ENCODE peak calls at places on chromosomes 3 and 15, in ten cellular contexts. One of them, this sample, is unnamed.

GRCh38 chr15:76976572-76977270 is 18.2 kb upstream of the PSTPIP1 start:
- DNase-seq in caudate nucleus: no peak
- DNase-seq in T-helper 2 cell: no peak
- DNase-seq in fibroblast of the conjunctiva: no peak
- DNase-seq in stimulated activated CD4-positive, alpha-beta T cell treated with anti-CD3 and anti-CD28 coated beads, Interleukin-2, amount 100 ng/mL, for 24 hours: no peak
- DNase-seq in transverse colon: no peak
- DNase-seq in heart left ventricle: no peak
- DNase-seq in GM20000: peak
- DNase-seq in activated gamma-delta T cell treated with Interleukin-2 at 50 U/mL for 16 hours: no peak
- DNase-seq in NB4: peak
- DNase-seq in this sample: peak

GRCh38 chr15:69300129-69300588 is 1.4 kb downstream of the PAQR5 start:
- DNase-seq in caudate nucleus: no peak
- DNase-seq in T-helper 2 cell: no peak
- DNase-seq in fibroblast of the conjunctiva: no peak
- DNase-seq in stimulated activated CD4-positive, alpha-beta T cell treated with anti-CD3 and anti-CD28 coated beads, Interleukin-2, amount 100 ng/mL, for 24 hours: no peak
- DNase-seq in transverse colon: peak
- DNase-seq in heart left ventricle: no peak
- DNase-seq in GM20000: no peak
- DNase-seq in activated gamma-delta T cell treated with Interleukin-2 at 50 U/mL for 16 hours: no peak
- DNase-seq in NB4: no peak
- DNase-seq in this sample: no peak

GRCh38 chr15:52113708-52114107 is 1.1 kb upstream of the BCL2L10 start:
- DNase-seq in caudate nucleus: no peak
- DNase-seq in T-helper 2 cell: no peak
- DNase-seq in fibroblast of the conjunctiva: no peak
- DNase-seq in stimulated activated CD4-positive, alpha-beta T cell treated with anti-CD3 and anti-CD28 coated beads, Interleukin-2, amount 100 ng/mL, for 24 hours: no peak
- DNase-seq in transverse colon: no peak
- DNase-seq in heart left ventricle: no peak
- DNase-seq in GM20000: no peak
- DNase-seq in activated gamma-delta T cell treated with Interleukin-2 at 50 U/mL for 16 hours: no peak
- DNase-seq in NB4: no peak
- DNase-seq in this sample: no peak

GRCh38 chr3:121918779-121919483 is 24.7 kb downstream of the SLC15A2 start:
- DNase-seq in caudate nucleus: no peak
- DNase-seq in T-helper 2 cell: no peak
- DNase-seq in fibroblast of the conjunctiva: no peak
- DNase-seq in stimulated activated CD4-positive, alpha-beta T cell treated with anti-CD3 and anti-CD28 coated beads, Interleukin-2, amount 100 ng/mL, for 24 hours: no peak
- DNase-seq in transverse colon: no peak
- DNase-seq in heart left ventricle: no peak
- DNase-seq in GM20000: no peak
- DNase-seq in activated gamma-delta T cell treated with Interleukin-2 at 50 U/mL for 16 hours: no peak
- DNase-seq in NB4: no peak
- DNase-seq in this sample: no peak

GRCh38 chr3:195845483-195845882 is 33.8 kb upstream of the MUC4 start:
- DNase-seq in caudate nucleus: no peak
- DNase-seq in T-helper 2 cell: no peak
- DNase-seq in fibroblast of the conjunctiva: no peak
- DNase-seq in stimulated activated CD4-positive, alpha-beta T cell treated with anti-CD3 and anti-CD28 coated beads, Interleukin-2, amount 100 ng/mL, for 24 hours: no peak
- DNase-seq in transverse colon: no peak
- DNase-seq in heart left ventricle: no peak
- DNase-seq in GM20000: no peak
- DNase-seq in activated gamma-delta T cell treated with Interleukin-2 at 50 U/mL for 16 hours: no peak
- DNase-seq in NB4: no peak
- DNase-seq in this sample: no peak

GRCh38 chr3:192915306-192915705 is 2.4 kb downstream of the MB21D2 start:
- DNase-seq in caudate nucleus: no peak
- DNase-seq in T-helper 2 cell: no peak
- DNase-seq in fibroblast of the conjunctiva: peak
- DNase-seq in stimulated activated CD4-positive, alpha-beta T cell treated with anti-CD3 and anti-CD28 coated beads, Interleukin-2, amount 100 ng/mL, for 24 hours: no peak
- DNase-seq in transverse colon: no peak
- DNase-seq in heart left ventricle: no peak
- DNase-seq in GM20000: peak
- DNase-seq in activated gamma-delta T cell treated with Interleukin-2 at 50 U/mL for 16 hours: no peak
- DNase-seq in NB4: peak
- DNase-seq in this sample: no peak

GRCh38 chr3:41710646-41711388 is 251.1 kb downstream of the ULK4 start:
- DNase-seq in caudate nucleus: no peak
- DNase-seq in T-helper 2 cell: no peak
- DNase-seq in fibroblast of the conjunctiva: peak
- DNase-seq in stimulated activated CD4-positive, alpha-beta T cell treated with anti-CD3 and anti-CD28 coated beads, Interleukin-2, amount 100 ng/mL, for 24 hours: no peak
- DNase-seq in transverse colon: no peak
- DNase-seq in heart left ventricle: no peak
- DNase-seq in GM20000: no peak
- DNase-seq in activated gamma-delta T cell treated with Interleukin-2 at 50 U/mL for 16 hours: no peak
- DNase-seq in NB4: no peak
- DNase-seq in this sample: no peak

GRCh38 chr15:67784057-67784781 is 41.1 kb upstream of the SKOR1 start:
- DNase-seq in caudate nucleus: no peak
- DNase-seq in T-helper 2 cell: no peak
- DNase-seq in fibroblast of the conjunctiva: no peak
- DNase-seq in stimulated activated CD4-positive, alpha-beta T cell treated with anti-CD3 and anti-CD28 coated beads, Interleukin-2, amount 100 ng/mL, for 24 hours: no peak
- DNase-seq in transverse colon: peak
- DNase-seq in heart left ventricle: no peak
- DNase-seq in GM20000: peak
- DNase-seq in activated gamma-delta T cell treated with Interleukin-2 at 50 U/mL for 16 hours: peak
- DNase-seq in NB4: peak
- DNase-seq in this sample: peak

GRCh38 chr15:61216519-61216918 is 12.6 kb downstream of the RORA start:
- DNase-seq in caudate nucleus: no peak
- DNase-seq in T-helper 2 cell: no peak
- DNase-seq in fibroblast of the conjunctiva: no peak
- DNase-seq in stimulated activated CD4-positive, alpha-beta T cell treated with anti-CD3 and anti-CD28 coated beads, Interleukin-2, amount 100 ng/mL, for 24 hours: no peak
- DNase-seq in transverse colon: no peak
- DNase-seq in heart left ventricle: no peak
- DNase-seq in GM20000: no peak
- DNase-seq in activated gamma-delta T cell treated with Interleukin-2 at 50 U/mL for 16 hours: no peak
- DNase-seq in NB4: no peak
- DNase-seq in this sample: no peak

GRCh38 chr15:45091161-45091560 is 22.8 kb downstream of the DUOX2 start:
- DNase-seq in caudate nucleus: no peak
- DNase-seq in T-helper 2 cell: no peak
- DNase-seq in fibroblast of the conjunctiva: no peak
- DNase-seq in stimulated activated CD4-positive, alpha-beta T cell treated with anti-CD3 and anti-CD28 coated beads, Interleukin-2, amount 100 ng/mL, for 24 hours: no peak
- DNase-seq in transverse colon: no peak
- DNase-seq in heart left ventricle: no peak
- DNase-seq in GM20000: no peak
- DNase-seq in activated gamma-delta T cell treated with Interleukin-2 at 50 U/mL for 16 hours: no peak
- DNase-seq in NB4: no peak
- DNase-seq in this sample: no peak

GRCh38 chr3:135000465-135000864 is 205.4 kb downstream of the EPHB1 start:
- DNase-seq in caudate nucleus: no peak
- DNase-seq in T-helper 2 cell: no peak
- DNase-seq in fibroblast of the conjunctiva: no peak
- DNase-seq in stimulated activated CD4-positive, alpha-beta T cell treated with anti-CD3 and anti-CD28 coated beads, Interleukin-2, amount 100 ng/mL, for 24 hours: no peak
- DNase-seq in transverse colon: no peak
- DNase-seq in heart left ventricle: no peak
- DNase-seq in GM20000: no peak
- DNase-seq in activated gamma-delta T cell treated with Interleukin-2 at 50 U/mL for 16 hours: no peak
- DNase-seq in NB4: no peak
- DNase-seq in this sample: no peak

GRCh38 chr3:104805042-104805441 is 561.7 kb upstream of the ALCAM start:
- DNase-seq in caudate nucleus: no peak
- DNase-seq in T-helper 2 cell: no peak
- DNase-seq in fibroblast of the conjunctiva: no peak
- DNase-seq in stimulated activated CD4-positive, alpha-beta T cell treated with anti-CD3 and anti-CD28 coated beads, Interleukin-2, amount 100 ng/mL, for 24 hours: no peak
- DNase-seq in transverse colon: no peak
- DNase-seq in heart left ventricle: no peak
- DNase-seq in GM20000: no peak
- DNase-seq in activated gamma-delta T cell treated with Interleukin-2 at 50 U/mL for 16 hours: no peak
- DNase-seq in NB4: no peak
- DNase-seq in this sample: no peak

GRCh38 chr15:29139540-29140459 is 129.8 kb downstream of the NSMCE3 start:
- DNase-seq in caudate nucleus: peak
- DNase-seq in T-helper 2 cell: peak
- DNase-seq in fibroblast of the conjunctiva: no peak
- DNase-seq in stimulated activated CD4-positive, alpha-beta T cell treated with anti-CD3 and anti-CD28 coated beads, Interleukin-2, amount 100 ng/mL, for 24 hours: peak
- DNase-seq in transverse colon: peak
- DNase-seq in heart left ventricle: no peak
- DNase-seq in GM20000: peak
- DNase-seq in activated gamma-delta T cell treated with Interleukin-2 at 50 U/mL for 16 hours: peak
- DNase-seq in NB4: peak
- DNase-seq in this sample: no peak

GRCh38 chr3:107249132-107249531 is 128.1 kb upstream of the CCDC54 start:
- DNase-seq in caudate nucleus: no peak
- DNase-seq in T-helper 2 cell: no peak
- DNase-seq in fibroblast of the conjunctiva: no peak
- DNase-seq in stimulated activated CD4-positive, alpha-beta T cell treated with anti-CD3 and anti-CD28 coated beads, Interleukin-2, amount 100 ng/mL, for 24 hours: no peak
- DNase-seq in transverse colon: no peak
- DNase-seq in heart left ventricle: no peak
- DNase-seq in GM20000: no peak
- DNase-seq in activated gamma-delta T cell treated with Interleukin-2 at 50 U/mL for 16 hours: no peak
- DNase-seq in NB4: no peak
- DNase-seq in this sample: no peak

GRCh38 chr3:13420051-13420816 is at the start of gene NUP210:
- DNase-seq in caudate nucleus: no peak
- DNase-seq in T-helper 2 cell: peak
- DNase-seq in fibroblast of the conjunctiva: no peak
- DNase-seq in stimulated activated CD4-positive, alpha-beta T cell treated with anti-CD3 and anti-CD28 coated beads, Interleukin-2, amount 100 ng/mL, for 24 hours: peak
- DNase-seq in transverse colon: peak
- DNase-seq in heart left ventricle: peak
- DNase-seq in GM20000: peak
- DNase-seq in activated gamma-delta T cell treated with Interleukin-2 at 50 U/mL for 16 hours: peak
- DNase-seq in NB4: peak
- DNase-seq in this sample: peak

GRCh38 chr3:44013967-44014366 is 227.7 kb upstream of the TOPAZ1 start:
- DNase-seq in caudate nucleus: no peak
- DNase-seq in T-helper 2 cell: no peak
- DNase-seq in fibroblast of the conjunctiva: no peak
- DNase-seq in stimulated activated CD4-positive, alpha-beta T cell treated with anti-CD3 and anti-CD28 coated beads, Interleukin-2, amount 100 ng/mL, for 24 hours: no peak
- DNase-seq in transverse colon: no peak
- DNase-seq in heart left ventricle: no peak
- DNase-seq in GM20000: no peak
- DNase-seq in activated gamma-delta T cell treated with Interleukin-2 at 50 U/mL for 16 hours: no peak
- DNase-seq in NB4: peak
- DNase-seq in this sample: no peak

GRCh38 chr15:99305761-99306505 is 54.7 kb downstream of the LRRC28 start:
- DNase-seq in caudate nucleus: no peak
- DNase-seq in T-helper 2 cell: no peak
- DNase-seq in fibroblast of the conjunctiva: peak
- DNase-seq in stimulated activated CD4-positive, alpha-beta T cell treated with anti-CD3 and anti-CD28 coated beads, Interleukin-2, amount 100 ng/mL, for 24 hours: no peak
- DNase-seq in transverse colon: peak
- DNase-seq in heart left ventricle: peak
- DNase-seq in GM20000: no peak
- DNase-seq in activated gamma-delta T cell treated with Interleukin-2 at 50 U/mL for 16 hours: no peak
- DNase-seq in NB4: no peak
- DNase-seq in this sample: no peak

GRCh38 chr3:126456211-126456610 is 19.5 kb downstream of the ZXDC start:
- DNase-seq in caudate nucleus: no peak
- DNase-seq in T-helper 2 cell: no peak
- DNase-seq in fibroblast of the conjunctiva: no peak
- DNase-seq in stimulated activated CD4-positive, alpha-beta T cell treated with anti-CD3 and anti-CD28 coated beads, Interleukin-2, amount 100 ng/mL, for 24 hours: no peak
- DNase-seq in transverse colon: no peak
- DNase-seq in heart left ventricle: no peak
- DNase-seq in GM20000: no peak
- DNase-seq in activated gamma-delta T cell treated with Interleukin-2 at 50 U/mL for 16 hours: no peak
- DNase-seq in NB4: no peak
- DNase-seq in this sample: no peak

GRCh38 chr15:75029378-75030022 is 6.1 kb downstream of the PPCDC start:
- DNase-seq in caudate nucleus: peak
- DNase-seq in T-helper 2 cell: peak
- DNase-seq in fibroblast of the conjunctiva: peak
- DNase-seq in stimulated activated CD4-positive, alpha-beta T cell treated with anti-CD3 and anti-CD28 coated beads, Interleukin-2, amount 100 ng/mL, for 24 hours: peak
- DNase-seq in transverse colon: peak
- DNase-seq in heart left ventricle: peak
- DNase-seq in GM20000: peak
- DNase-seq in activated gamma-delta T cell treated with Interleukin-2 at 50 U/mL for 16 hours: peak
- DNase-seq in NB4: peak
- DNase-seq in this sample: peak

GRCh38 chr15:98401029-98401428 is 247.3 kb upstream of the IGF1R start:
- DNase-seq in caudate nucleus: no peak
- DNase-seq in T-helper 2 cell: no peak
- DNase-seq in fibroblast of the conjunctiva: no peak
- DNase-seq in stimulated activated CD4-positive, alpha-beta T cell treated with anti-CD3 and anti-CD28 coated beads, Interleukin-2, amount 100 ng/mL, for 24 hours: no peak
- DNase-seq in transverse colon: no peak
- DNase-seq in heart left ventricle: no peak
- DNase-seq in GM20000: no peak
- DNase-seq in activated gamma-delta T cell treated with Interleukin-2 at 50 U/mL for 16 hours: no peak
- DNase-seq in NB4: peak
- DNase-seq in this sample: no peak

GRCh38 chr3:184361532-184361931 is at the start of the genes CLCN2 and POLR2H:
- DNase-seq in caudate nucleus: peak
- DNase-seq in T-helper 2 cell: peak
- DNase-seq in fibroblast of the conjunctiva: no peak
- DNase-seq in stimulated activated CD4-positive, alpha-beta T cell treated with anti-CD3 and anti-CD28 coated beads, Interleukin-2, amount 100 ng/mL, for 24 hours: peak
- DNase-seq in transverse colon: peak
- DNase-seq in heart left ventricle: peak
- DNase-seq in GM20000: peak
- DNase-seq in activated gamma-delta T cell treated with Interleukin-2 at 50 U/mL for 16 hours: peak
- DNase-seq in NB4: peak
- DNase-seq in this sample: no peak

GRCh38 chr3:146493221-146493620 is 23.9 kb upstream of the PLSCR2 start:
- DNase-seq in caudate nucleus: no peak
- DNase-seq in T-helper 2 cell: no peak
- DNase-seq in fibroblast of the conjunctiva: peak
- DNase-seq in stimulated activated CD4-positive, alpha-beta T cell treated with anti-CD3 and anti-CD28 coated beads, Interleukin-2, amount 100 ng/mL, for 24 hours: no peak
- DNase-seq in transverse colon: no peak
- DNase-seq in heart left ventricle: no peak
- DNase-seq in GM20000: no peak
- DNase-seq in activated gamma-delta T cell treated with Interleukin-2 at 50 U/mL for 16 hours: no peak
- DNase-seq in NB4: no peak
- DNase-seq in this sample: no peak

GRCh38 chr3:151918253-151919029 is 45.0 kb downstream of the SUCNR1 start:
- DNase-seq in caudate nucleus: no peak
- DNase-seq in T-helper 2 cell: no peak
- DNase-seq in fibroblast of the conjunctiva: peak
- DNase-seq in stimulated activated CD4-positive, alpha-beta T cell treated with anti-CD3 and anti-CD28 coated beads, Interleukin-2, amount 100 ng/mL, for 24 hours: no peak
- DNase-seq in transverse colon: no peak
- DNase-seq in heart left ventricle: no peak
- DNase-seq in GM20000: peak
- DNase-seq in activated gamma-delta T cell treated with Interleukin-2 at 50 U/mL for 16 hours: no peak
- DNase-seq in NB4: peak
- DNase-seq in this sample: peak

GRCh38 chr3:106628407-106628806 is 748.8 kb upstream of the CCDC54 start:
- DNase-seq in caudate nucleus: no peak
- DNase-seq in T-helper 2 cell: no peak
- DNase-seq in fibroblast of the conjunctiva: no peak
- DNase-seq in stimulated activated CD4-positive, alpha-beta T cell treated with anti-CD3 and anti-CD28 coated beads, Interleukin-2, amount 100 ng/mL, for 24 hours: no peak
- DNase-seq in transverse colon: no peak
- DNase-seq in heart left ventricle: no peak
- DNase-seq in GM20000: no peak
- DNase-seq in activated gamma-delta T cell treated with Interleukin-2 at 50 U/mL for 16 hours: no peak
- DNase-seq in NB4: no peak
- DNase-seq in this sample: no peak

GRCh38 chr3:36957862-36958686 is 13.2 kb upstream of the TRANK1 start:
- DNase-seq in caudate nucleus: no peak
- DNase-seq in T-helper 2 cell: no peak
- DNase-seq in fibroblast of the conjunctiva: no peak
- DNase-seq in stimulated activated CD4-positive, alpha-beta T cell treated with anti-CD3 and anti-CD28 coated beads, Interleukin-2, amount 100 ng/mL, for 24 hours: peak
- DNase-seq in transverse colon: peak
- DNase-seq in heart left ventricle: no peak
- DNase-seq in GM20000: no peak
- DNase-seq in activated gamma-delta T cell treated with Interleukin-2 at 50 U/mL for 16 hours: no peak
- DNase-seq in NB4: no peak
- DNase-seq in this sample: no peak

GRCh38 chr3:71441217-71441924 is 142.2 kb downstream of the FOXP1 start:
- DNase-seq in caudate nucleus: no peak
- DNase-seq in T-helper 2 cell: no peak
- DNase-seq in fibroblast of the conjunctiva: no peak
- DNase-seq in stimulated activated CD4-positive, alpha-beta T cell treated with anti-CD3 and anti-CD28 coated beads, Interleukin-2, amount 100 ng/mL, for 24 hours: no peak
- DNase-seq in transverse colon: no peak
- DNase-seq in heart left ventricle: no peak
- DNase-seq in GM20000: no peak
- DNase-seq in activated gamma-delta T cell treated with Interleukin-2 at 50 U/mL for 16 hours: no peak
- DNase-seq in NB4: peak
- DNase-seq in this sample: no peak

GRCh38 chr3:73820431-73820830 is 195.7 kb upstream of the PDZRN3 start:
- DNase-seq in caudate nucleus: no peak
- DNase-seq in T-helper 2 cell: no peak
- DNase-seq in fibroblast of the conjunctiva: no peak
- DNase-seq in stimulated activated CD4-positive, alpha-beta T cell treated with anti-CD3 and anti-CD28 coated beads, Interleukin-2, amount 100 ng/mL, for 24 hours: no peak
- DNase-seq in transverse colon: no peak
- DNase-seq in heart left ventricle: no peak
- DNase-seq in GM20000: no peak
- DNase-seq in activated gamma-delta T cell treated with Interleukin-2 at 50 U/mL for 16 hours: no peak
- DNase-seq in NB4: no peak
- DNase-seq in this sample: no peak